ENCODE peak calls at places on chromosomes 6 and 20, in six cellular contexts. I, T, L, E, G and Q are unnamed samples.

GRCh38 chr6:75896526-75896925 is 147.5 kb downstream of the MYO6 start:
- DNase-seq in I (peak; percentile 10), L (no peak), T (no peak), G (no peak), E (no peak), Q (no peak)

GRCh38 chr6:144283781-144284473 is 1.2 kb upstream of the UTRN start:
- DNase-seq in G (no peak), E (no peak), I (peak; percentile 37), T (no peak), L (peak; percentile 7), Q (no peak)

GRCh38 chr6:34370371-34370770 is 22.1 kb downstream of the NUDT3 start:
- DNase-seq in G (no peak), T (no peak), I (no peak), L (no peak), E (no peak), Q (no peak)

GRCh38 chr20:8805737-8806442 is 263.0 kb upstream of the PLCB4 start:
- DNase-seq in T (no peak), E (no peak), G (no peak), I (peak; percentile 3), L (peak; percentile 41), Q (no peak)

GRCh38 chr20:45919536-45919933 is 7.6 kb upstream of the PLTP start:
- DNase-seq in G (no peak), T (no peak), E (peak; percentile 83), L (no peak), I (peak; percentile 85), Q (no peak)

GRCh38 chr20:30594112-30594511 is 663.4 kb upstream of the DEFB115 start:
- DNase-seq in E (no peak), I (no peak), G (no peak), L (no peak), T (no peak), Q (no peak)

GRCh38 chr20:36569847-36570429 is 3.5 kb upstream of the TGIF2 start:
- DNase-seq in I (peak; percentile 82), G (no peak), T (no peak), E (no peak), L (no peak), Q (peak; percentile 69)

GRCh38 chr6:21201181-21201580 is 392.4 kb upstream of the SOX4 start:
- DNase-seq in G (no peak), T (no peak), E (no peak), L (no peak), I (no peak), Q (no peak)

GRCh38 chr20:61874421-61875068 is 191.1 kb downstream of the TAF4 start:
- DNase-seq in T (peak; percentile 77), E (no peak), G (no peak), I (peak; percentile 45), L (peak; percentile 69), Q (peak; percentile 91)

GRCh38 chr6:15308445-15309213 is 62.8 kb downstream of the JARID2 start:
- DNase-seq in T (no peak), G (no peak), L (no peak), E (no peak), I (peak; percentile 76), Q (no peak)

GRCh38 chr20:17953935-17954334 is 14.7 kb downstream of the SNX5 start:
- DNase-seq in I (no peak), L (no peak), G (no peak), E (no peak), T (no peak), Q (no peak)

GRCh38 chr6:170093276-170093657 is 197.6 kb downstream of the DLL1 start:
- DNase-seq in L (no peak), I (no peak), T (peak; percentile 7), G (no peak), E (no peak), Q (peak; percentile 45)

GRCh38 chr20:52974155-52974554 is 2.0 kb downstream of the TSHZ2 start:
- DNase-seq in L (no peak), I (peak; percentile 58), G (no peak), T (no peak), E (no peak), Q (no peak)

GRCh38 chr6:71250050-71250689 is 38.4 kb upstream of the OGFRL1 start:
- DNase-seq in G (no peak), E (no peak), L (no peak), I (peak; percentile 83), T (no peak), Q (no peak)

GRCh38 chr20:43744121-43744520 is 17.3 kb upstream of the GTSF1L start:
- DNase-seq in G (no peak), L (peak; percentile 16), E (no peak), T (no peak), I (peak; percentile 28), Q (peak; percentile 76)

GRCh38 chr20:9884061-9884460 is 45.2 kb upstream of the PAK5 start:
- DNase-seq in L (no peak), T (peak; percentile 14), E (no peak), G (no peak), I (no peak), Q (peak; percentile 54)

GRCh38 chr6:11938285-11938890 is 73.7 kb upstream of the HIVEP1 start:
- DNase-seq in G (no peak), L (no peak), I (peak; percentile 18), T (peak; percentile 48), E (no peak), Q (peak; percentile 87)

GRCh38 chr6:108735991-108736345 is 112.3 kb upstream of the ARMC2 start:
- DNase-seq in G (no peak), T (no peak), I (no peak), L (peak; percentile 77), E (no peak), Q (peak; percentile 74)

GRCh38 chr20:7411075-7411474 is 529.2 kb downstream of the HAO1 start:
- DNase-seq in G (no peak), E (no peak), T (no peak), L (no peak), I (no peak), Q (no peak)

GRCh38 chr20:58880441-58880840 is 27.9 kb downstream of the GNAS start:
- DNase-seq in I (no peak), G (no peak), L (no peak), E (no peak), T (no peak), Q (no peak)

GRCh38 chr20:46951405-46951804 is 56.8 kb downstream of the EYA2 start:
- DNase-seq in G (no peak), I (peak; percentile 37), L (no peak), E (no peak), T (no peak), Q (no peak)

GRCh38 chr6:91087864-91088263 is 501.0 kb upstream of the MAP3K7 start:
- DNase-seq in E (no peak), L (no peak), I (no peak), T (no peak), G (no peak), Q (peak; percentile 88)

GRCh38 chr6:43669922-43670622 is 17.5 kb downstream of the MRPS18A start:
- DNase-seq in T (no peak), L (peak; percentile 94), I (no peak), G (no peak), E (no peak), Q (no peak)

GRCh38 chr6:11775791-11776409 is 2.7 kb downstream of the ADTRP start:
- DNase-seq in G (no peak), I (no peak), T (no peak), E (no peak), L (no peak), Q (peak; percentile 15)

GRCh38 chr20:38997622-38998021 is 35.5 kb downstream of the DHX35 start:
- DNase-seq in E (no peak), I (peak; percentile 64), T (no peak), G (no peak), L (no peak), Q (no peak)

GRCh38 chr6:6546318-6547110 is 42.0 kb upstream of the LY86 start:
- DNase-seq in L (peak; percentile 61), E (peak; percentile 41), T (peak; percentile 62), G (no peak), I (peak; percentile 37), Q (peak; percentile 83)

GRCh38 chr6:165486183-165487137 is 176.6 kb downstream of the PDE10A start:
- DNase-seq in I (no peak), E (no peak), L (no peak), T (no peak), G (no peak), Q (no peak)

GRCh38 chr6:37607949-37608348 is 89.7 kb downstream of the MDGA1 start:
- DNase-seq in E (no peak), L (no peak), I (peak; percentile 63), T (no peak), G (no peak), Q (no peak)

GRCh38 chr20:1657556-1658334 is at the start of gene SIRPG:
- DNase-seq in L (peak; percentile 16), G (no peak), E (no peak), T (no peak), I (no peak), Q (no peak)

GRCh38 chr20:58308680-58309527 is 611 bp upstream of the RAB22A start:
- DNase-seq in T (peak; percentile 58), G (no peak), E (peak; percentile 72), I (peak; percentile 40), L (peak; percentile 40), Q (peak; percentile 79)

GRCh38 chr6:36061236-36061635 is 33.6 kb downstream of the MAPK14 start:
- DNase-seq in I (no peak), G (no peak), T (no peak), L (no peak), E (no peak), Q (no peak)

GRCh38 chr20:61588356-61589054 is 336.4 kb downstream of the CDH4 start:
- DNase-seq in T (no peak), E (no peak), L (no peak), G (no peak), I (peak; percentile 81), Q (no peak)

GRCh38 chr20:5886788-5887187 is 63.5 kb downstream of the TRMT6 start:
- DNase-seq in G (no peak), E (peak; percentile 26), L (no peak), I (peak; percentile 27), T (no peak), Q (no peak)

GRCh38 chr6:1643111-1643510 is 33.4 kb downstream of the FOXC1 start:
- DNase-seq in L (no peak), E (no peak), G (no peak), I (no peak), T (no peak), Q (no peak)

GRCh38 chr6:86357877-86358276 is 579.5 kb upstream of the HTR1E start:
- DNase-seq in L (no peak), T (peak; percentile 24), G (no peak), E (no peak), I (no peak), Q (peak; percentile 78)

GRCh38 chr6:108116424-108116780 is 41.9 kb upstream of the OSTM1 start:
- DNase-seq in T (no peak), G (no peak), E (no peak), L (no peak), I (no peak), Q (no peak)

GRCh38 chr6:155195903-155196302 is 67.9 kb upstream of the CLDN20 start:
- DNase-seq in G (no peak), E (no peak), I (no peak), T (peak; percentile 52), L (no peak), Q (peak; percentile 72)

GRCh38 chr20:22836877-22837276 is 198.2 kb upstream of the SSTR4 start:
- DNase-seq in E (no peak), I (no peak), T (no peak), L (no peak), G (no peak), Q (peak; percentile 35)

GRCh38 chr6:149306967-149307366 is 10.5 kb upstream of the TAB2 start:
- DNase-seq in I (peak; percentile 43), T (no peak), L (no peak), G (no peak), E (no peak), Q (no peak)